ENCODE peak calls at places on chromosomes 3 and 15, in four cellular contexts. U, E, W and N are unnamed samples.
A peak's percentile ranks its signal among the peaks of the same experiment; 100 is the strongest.

GRCh38 chr15:25763206-25763880 is 99.8 kb downstream of the ATP10A start:
- DNase-seq in U (peak; percentile 61), W (no peak), E (no peak), N (no peak)

GRCh38 chr3:136281966-136282554 is 31.9 kb downstream of the PCCB start:
- DNase-seq in W (no peak), E (no peak), U (no peak), N (no peak)

GRCh38 chr15:80251505-80252280 is at the start of gene CTXND1:
- DNase-seq in U (no peak), W (no peak), E (no peak), N (no peak)

GRCh38 chr3:46141807-46142206 is 66.3 kb downstream of the CCR1 start:
- DNase-seq in E (no peak), U (no peak), W (no peak), N (no peak)

GRCh38 chr3:46893763-46894162 is 16.2 kb downstream of the PTH1R start:
- DNase-seq in U (no peak), E (no peak), W (no peak), N (no peak)

GRCh38 chr15:22979699-22980188 is 424 bp downstream of the CYFIP1 start:
- DNase-seq in U (peak; percentile 25), E (no peak), W (no peak), N (peak; percentile 72)

GRCh38 chr15:39969871-39970270 is 36.0 kb downstream of the EIF2AK4 start:
- DNase-seq in W (no peak), U (peak; percentile 6), E (no peak), N (no peak)

GRCh38 chr3:51684971-51685751 is 14.1 kb downstream of the TEX264 start:
- DNase-seq in W (no peak), U (no peak), E (peak; percentile 20), N (no peak)

DNA sequence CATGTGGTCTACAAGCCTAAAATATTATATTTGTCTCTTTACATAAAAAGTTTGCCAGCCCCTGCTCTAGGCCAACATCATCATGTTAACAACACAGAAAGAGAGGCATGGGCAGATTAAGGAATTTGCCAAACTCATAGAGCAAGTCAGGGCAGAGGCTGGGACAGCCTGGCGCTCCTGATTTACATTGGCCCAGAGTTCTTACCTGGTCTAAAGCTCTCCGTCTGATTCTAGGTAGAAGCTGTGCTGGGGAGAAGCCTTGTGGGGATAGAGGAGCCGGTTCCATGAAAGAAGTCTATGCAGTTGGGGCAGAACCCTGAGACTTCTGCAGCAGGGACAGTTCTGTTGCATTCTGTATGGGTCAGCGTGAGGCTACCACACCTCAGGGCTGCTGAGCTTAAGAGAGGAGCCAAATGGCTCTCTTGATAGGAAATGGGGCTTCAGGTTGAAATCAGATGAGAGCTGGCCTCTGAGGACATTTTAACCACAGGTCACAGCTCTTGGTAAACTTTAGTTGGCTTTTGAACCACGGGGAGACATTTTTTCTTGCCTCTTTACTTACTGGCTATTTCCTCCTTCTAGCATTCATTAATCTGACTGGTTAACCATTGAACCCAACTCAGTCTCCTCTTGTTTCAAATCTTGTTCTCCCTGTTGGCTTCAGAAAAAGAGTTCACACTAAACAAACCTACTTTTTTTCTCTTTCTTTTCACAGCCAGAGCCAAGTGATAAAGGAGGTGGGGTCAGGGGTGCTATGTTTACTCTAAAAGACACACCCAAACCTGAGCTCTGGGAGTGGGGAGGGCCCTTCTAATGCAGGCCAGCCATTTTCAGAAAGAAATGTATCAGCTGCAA is 250.7 kb downstream of the OPA1 start:
- DNase-seq in U (no peak), E (peak; percentile 75), W (peak; percentile 36), N (no peak)
- TF ChIP-seq CHD1 in U (no peak), E (no peak), W (no peak), N (no peak)

GRCh38 chr15:99635794-99636193 is 70.0 kb downstream of the MEF2A start:
- DNase-seq in E (no peak), U (no peak), W (peak; percentile 7), N (no peak)
- TF ChIP-seq CHD1 in E (no peak), U (no peak), W (no peak), N (no peak)

GRCh38 chr3:123448503-123449091 is at the start of gene ADCY5:
- DNase-seq in E (no peak), W (no peak), U (no peak), N (peak; percentile 76)

GRCh38 chr3:123451186-123451585 is 2.3 kb upstream of the ADCY5 start:
- DNase-seq in U (no peak), E (no peak), W (no peak), N (no peak)

GRCh38 chr3:123449986-123450474 is 1.1 kb upstream of the ADCY5 start:
- DNase-seq in E (no peak), U (no peak), W (no peak), N (peak; percentile 79)

GRCh38 chr3:123447749-123448502 is 964 bp downstream of the ADCY5 start:
- DNase-seq in E (peak; percentile 83), U (no peak), W (no peak), N (no peak)

GRCh38 chr3:123449092-123449985 is 449 bp upstream of the ADCY5 start:
- DNase-seq in E (peak; percentile 19), U (peak; percentile 10), W (no peak), N (no peak)
- TF ChIP-seq CHD1 in E (no peak), U (no peak), W (no peak), N (no peak)

GRCh38 chr15:70096215-70096974 is 1.3 kb downstream of the TLE3 start:
- DNase-seq in U (peak; percentile 56), W (no peak), E (peak; percentile 45), N (no peak)
- TF ChIP-seq CHD1 in U (no peak), W (no peak), E (peak; percentile 52), N (no peak)

DNA sequence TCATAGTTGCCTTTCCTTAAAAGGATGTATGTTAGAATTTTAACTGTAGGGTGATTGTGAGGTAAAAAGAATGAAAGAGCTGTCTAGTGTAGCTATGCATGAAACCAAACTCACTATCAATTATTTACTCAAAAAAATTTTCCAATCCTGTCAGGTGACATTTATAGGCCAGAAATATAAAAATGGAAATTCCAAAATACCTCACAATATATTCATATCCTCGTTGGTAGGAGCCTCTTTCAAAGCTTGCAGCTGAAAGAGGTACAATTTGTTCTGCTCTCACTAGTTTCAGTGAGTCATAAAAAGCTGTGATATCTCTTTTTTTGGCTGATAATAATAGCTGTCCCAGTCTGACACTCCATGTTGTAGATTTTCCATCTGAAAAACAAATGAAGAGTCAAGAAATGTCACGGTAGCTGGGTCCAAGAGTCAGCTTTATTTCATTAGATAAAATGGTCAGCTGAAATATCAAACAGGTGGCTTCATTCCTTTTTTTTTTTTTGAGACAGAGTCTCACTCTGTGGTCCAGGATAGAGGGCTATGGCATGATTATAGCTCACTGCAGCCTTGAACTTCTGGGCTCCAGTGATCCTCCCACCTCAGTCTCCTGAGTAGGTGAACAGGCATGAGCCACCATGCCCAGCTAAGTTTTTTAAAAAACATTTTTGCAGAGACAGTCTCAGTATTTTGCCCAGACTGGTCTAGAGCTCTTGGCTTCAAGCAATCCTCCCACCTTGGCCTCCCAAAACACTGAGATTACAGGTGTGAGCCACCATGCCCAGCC is 50.8 kb upstream of the XRN1 start:
- DNase-seq in E (no peak), U (peak; percentile 6), W (no peak), N (no peak)
- TF ChIP-seq CHD1 in E (no peak), U (no peak), W (no peak), N (no peak)

GRCh38 chr3:194124221-194124620 is 11.7 kb upstream of the HES1 start:
- DNase-seq in U (no peak), W (no peak), E (no peak), N (no peak)

GRCh38 chr3:194119831-194120230 is 16.1 kb upstream of the HES1 start:
- DNase-seq in E (no peak), W (no peak), U (no peak), N (no peak)

GRCh38 chr3:194123735-194124134 is 12.2 kb upstream of the HES1 start:
- DNase-seq in W (no peak), U (no peak), E (no peak), N (no peak)

GRCh38 chr3:194120789-194121770 is 14.9 kb upstream of the HES1 start:
- DNase-seq in U (no peak), E (no peak), W (no peak), N (no peak)

DNA sequence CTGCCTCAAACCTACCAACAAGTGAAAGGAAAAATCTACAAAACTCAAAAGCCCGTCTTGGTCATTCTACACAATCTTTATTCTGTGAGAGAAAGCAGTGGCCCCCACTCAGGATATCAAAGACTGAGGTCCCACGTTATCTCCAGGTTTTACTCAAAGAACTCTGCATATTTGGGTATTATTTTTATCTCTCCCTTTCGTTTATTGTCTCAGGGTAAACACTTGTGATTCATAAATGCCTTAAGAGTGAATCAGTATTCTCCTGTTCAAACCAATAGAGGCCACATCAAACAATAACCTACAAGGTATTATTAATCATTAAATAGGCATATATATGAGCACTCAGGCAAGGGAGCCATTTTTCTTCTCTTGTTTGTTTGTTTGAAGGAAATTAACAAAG is 14.1 kb upstream of the HES1 start:
- DNase-seq in W (no peak), E (no peak), U (peak; percentile 62), N (no peak)
- TF ChIP-seq CHD1 in W (no peak), E (no peak), U (no peak), N (no peak)

GRCh38 chr3:127734754-127735473 is 62.2 kb downstream of the ABTB1 start:
- DNase-seq in W (no peak), U (peak; percentile 98), E (no peak), N (no peak)

GRCh38 chr3:127734181-127734720 is 61.5 kb downstream of the ABTB1 start:
- DNase-seq in W (no peak), U (no peak), E (no peak), N (no peak)

GRCh38 chr3:127736801-127737539 is 64.2 kb downstream of the ABTB1 start:
- DNase-seq in W (no peak), U (no peak), E (no peak), N (no peak)

GRCh38 chr3:127733781-127734180 is 61.0 kb downstream of the ABTB1 start:
- DNase-seq in E (no peak), U (no peak), W (no peak), N (no peak)

DNA sequence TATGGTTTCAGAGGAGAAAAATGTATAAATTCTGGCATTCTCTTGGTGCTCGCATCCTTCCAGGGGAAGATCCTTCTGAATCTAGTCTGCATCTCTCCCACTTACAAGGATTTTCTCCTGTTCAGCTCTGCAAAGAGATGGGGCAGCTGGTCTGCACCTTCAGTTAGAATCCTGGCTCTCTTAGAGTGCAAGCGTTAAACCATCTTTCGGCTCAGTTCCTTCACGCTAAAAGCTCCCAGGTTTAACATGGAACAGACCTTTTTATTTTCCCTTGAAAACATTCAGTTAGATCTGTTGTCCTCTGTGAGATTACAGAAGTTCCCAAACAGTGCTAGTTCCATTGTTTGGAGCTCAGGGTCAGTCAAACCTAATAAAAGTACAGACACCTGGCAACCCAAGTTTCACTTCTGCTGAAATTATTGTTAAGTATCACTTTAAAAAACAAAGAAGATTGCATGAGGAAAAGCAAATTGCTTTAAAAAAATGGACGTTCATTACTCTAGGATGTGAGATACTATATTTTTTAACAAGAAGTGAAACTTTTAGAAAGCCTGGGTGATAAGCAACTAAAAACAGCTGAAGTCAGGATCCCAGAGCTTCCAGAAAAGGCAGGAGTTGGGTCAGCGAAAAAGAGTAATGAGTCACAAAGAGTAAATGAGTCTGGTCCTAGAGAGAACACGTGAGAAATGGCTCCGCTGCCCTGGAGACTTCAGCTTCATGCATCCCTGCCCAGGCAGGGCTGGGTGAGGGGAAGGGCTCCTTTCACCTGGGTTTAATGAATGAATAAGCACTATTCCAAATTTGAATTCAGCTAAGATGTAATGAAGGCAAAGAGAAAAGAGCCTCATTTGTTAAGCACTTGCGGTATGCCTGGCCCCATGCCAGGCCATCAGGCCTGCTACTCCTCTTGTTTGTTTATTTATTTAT is 63.3 kb downstream of the ABTB1 start:
- DNase-seq in U (peak; percentile 86), W (peak; percentile 85), E (no peak), N (no peak)
- TF ChIP-seq CHD1 in U (no peak), W (peak; percentile 55), E (no peak), N (no peak)